ENCODE peak calls at places on chromosomes 4 and X, in eight cellular contexts. One of them, this sample, is unnamed.

GRCh38 chr4:126604273-126604867 is 1028.4 kb upstream of the INTU start:
- DNase-seq in stimulated activated CD4-positive, alpha-beta T cell treated with anti-CD3 and anti-CD28 coated beads, Interleukin-1b, Interleukin-23, amount 100 ng/mL, for 1 hour: no peak
- DNase-seq in SW480: peak; percentile 18
- DNase-seq in putamen: peak; percentile 17
- DNase-seq in T-cell: no peak
- DNase-seq in T-helper 1 cell: no peak
- DNase-seq in NCI-H2171: peak; percentile 8
- DNase-seq in effector memory CD4-positive, alpha-beta T cell: no peak
- DNase-seq in this sample: peak; percentile 34

GRCh38 chrX:137234651-137235402 is 201.0 kb upstream of the GPR101 start:
- DNase-seq in SW480: no peak
- DNase-seq in T-helper 1 cell: no peak
- DNase-seq in effector memory CD4-positive, alpha-beta T cell: no peak
- DNase-seq in NCI-H2171: no peak
- DNase-seq in putamen: no peak
- DNase-seq in T-cell: no peak
- DNase-seq in stimulated activated CD4-positive, alpha-beta T cell treated with anti-CD3 and anti-CD28 coated beads, Interleukin-1b, Interleukin-23, amount 100 ng/mL, for 1 hour: no peak
- DNase-seq in this sample: no peak

GRCh38 chrX:123731987-123732678 is 719 bp downstream of the THOC2 start:
- DNase-seq in putamen: peak; percentile 2
- DNase-seq in T-helper 1 cell: peak; percentile 5
- DNase-seq in T-cell: no peak
- DNase-seq in effector memory CD4-positive, alpha-beta T cell: no peak
- DNase-seq in NCI-H2171: no peak
- DNase-seq in SW480: peak; percentile 13
- DNase-seq in stimulated activated CD4-positive, alpha-beta T cell treated with anti-CD3 and anti-CD28 coated beads, Interleukin-1b, Interleukin-23, amount 100 ng/mL, for 1 hour: no peak
- DNase-seq in this sample: peak; percentile 56

GRCh38 chrX:111490683-111491082 is 20.8 kb upstream of the SERTM2 start:
- DNase-seq in stimulated activated CD4-positive, alpha-beta T cell treated with anti-CD3 and anti-CD28 coated beads, Interleukin-1b, Interleukin-23, amount 100 ng/mL, for 1 hour: no peak
- DNase-seq in putamen: no peak
- DNase-seq in T-cell: no peak
- DNase-seq in NCI-H2171: peak; percentile 58
- DNase-seq in effector memory CD4-positive, alpha-beta T cell: no peak
- DNase-seq in T-helper 1 cell: no peak
- DNase-seq in SW480: no peak
- DNase-seq in this sample: no peak

GRCh38 chr4:119726505-119726904 is 97.9 kb upstream of the PDE5A start:
- DNase-seq in SW480: no peak
- DNase-seq in T-cell: no peak
- DNase-seq in stimulated activated CD4-positive, alpha-beta T cell treated with anti-CD3 and anti-CD28 coated beads, Interleukin-1b, Interleukin-23, amount 100 ng/mL, for 1 hour: no peak
- DNase-seq in T-helper 1 cell: no peak
- DNase-seq in putamen: no peak
- DNase-seq in effector memory CD4-positive, alpha-beta T cell: no peak
- DNase-seq in NCI-H2171: no peak
- DNase-seq in this sample: no peak

GRCh38 chrX:43741843-43742573 is 85.9 kb downstream of the MAOA start:
- DNase-seq in putamen: no peak
- DNase-seq in NCI-H2171: no peak
- DNase-seq in T-cell: no peak
- DNase-seq in SW480: no peak
- DNase-seq in T-helper 1 cell: no peak
- DNase-seq in effector memory CD4-positive, alpha-beta T cell: no peak
- DNase-seq in stimulated activated CD4-positive, alpha-beta T cell treated with anti-CD3 and anti-CD28 coated beads, Interleukin-1b, Interleukin-23, amount 100 ng/mL, for 1 hour: no peak
- DNase-seq in this sample: no peak

GRCh38 chrX:129831486-129831885 is 12.2 kb downstream of the ZDHHC9 start:
- DNase-seq in T-helper 1 cell: no peak
- DNase-seq in NCI-H2171: no peak
- DNase-seq in putamen: peak; percentile 82
- DNase-seq in SW480: peak; percentile 60
- DNase-seq in stimulated activated CD4-positive, alpha-beta T cell treated with anti-CD3 and anti-CD28 coated beads, Interleukin-1b, Interleukin-23, amount 100 ng/mL, for 1 hour: no peak
- DNase-seq in effector memory CD4-positive, alpha-beta T cell: no peak
- DNase-seq in T-cell: no peak
- DNase-seq in this sample: no peak

GRCh38 chrX:40011483-40012038 is 86.2 kb downstream of the BCOR start:
- DNase-seq in T-cell: no peak
- DNase-seq in putamen: no peak
- DNase-seq in T-helper 1 cell: no peak
- DNase-seq in stimulated activated CD4-positive, alpha-beta T cell treated with anti-CD3 and anti-CD28 coated beads, Interleukin-1b, Interleukin-23, amount 100 ng/mL, for 1 hour: no peak
- DNase-seq in effector memory CD4-positive, alpha-beta T cell: no peak
- DNase-seq in SW480: no peak
- DNase-seq in NCI-H2171: peak; percentile 16
- DNase-seq in this sample: no peak

GRCh38 chr4:3514806-3515421 is 17.3 kb downstream of the LRPAP1 start:
- DNase-seq in SW480: no peak
- DNase-seq in effector memory CD4-positive, alpha-beta T cell: no peak
- DNase-seq in T-helper 1 cell: peak; percentile 6
- DNase-seq in putamen: peak; percentile 58
- DNase-seq in stimulated activated CD4-positive, alpha-beta T cell treated with anti-CD3 and anti-CD28 coated beads, Interleukin-1b, Interleukin-23, amount 100 ng/mL, for 1 hour: no peak
- DNase-seq in NCI-H2171: no peak
- DNase-seq in T-cell: no peak
- DNase-seq in this sample: no peak

GRCh38 chr4:17932041-17932440 is 89.5 kb downstream of the LCORL start:
- DNase-seq in T-helper 1 cell: no peak
- DNase-seq in SW480: no peak
- DNase-seq in effector memory CD4-positive, alpha-beta T cell: no peak
- DNase-seq in NCI-H2171: no peak
- DNase-seq in T-cell: no peak
- DNase-seq in putamen: no peak
- DNase-seq in stimulated activated CD4-positive, alpha-beta T cell treated with anti-CD3 and anti-CD28 coated beads, Interleukin-1b, Interleukin-23, amount 100 ng/mL, for 1 hour: no peak
- DNase-seq in this sample: no peak

This sample was measured in erythroblast.